ENCODE peak calls at places on chromosomes 7 and 10, in nine cellular contexts. L, P, W, M, E, T, Z, C and K are unnamed samples.

GRCh38 chr10:23826399-23826798 is 382.5 kb upstream of the KIAA1217 start:
- DNase-seq in T (no peak), W (no peak), C (no peak), L (no peak), M (no peak), Z (peak; percentile 16), P (peak; percentile 4), E (no peak), K (no peak)

GRCh38 chr7:124840435-124840834 is 74.8 kb upstream of the GPR37 start:
- DNase-seq in E (no peak), M (no peak), L (no peak), T (no peak), C (no peak), W (no peak), P (peak; percentile 6), Z (no peak), K (no peak)

GRCh38 chr10:25425776-25426175 is 251.0 kb downstream of the GPR158 start:
- DNase-seq in C (no peak), W (no peak), P (no peak), E (no peak), T (no peak), Z (no peak), L (no peak), M (no peak), K (no peak)

GRCh38 chr7:356087-356486 is 66.1 kb downstream of the FOXL3 start:
- DNase-seq in E (no peak), M (no peak), L (no peak), Z (no peak), T (no peak), W (no peak), P (no peak), C (no peak), K (no peak)

GRCh38 chr7:142717453-142717852 is 31.8 kb upstream of the PRSS1 start:
- DNase-seq in M (peak; percentile 97), P (no peak), E (no peak), L (no peak), Z (no peak), T (no peak), W (no peak), C (no peak), K (no peak)

GRCh38 chr10:126373982-126374381 is 14.3 kb downstream of the ADAM12 start:
- DNase-seq in Z (peak; percentile 45), W (no peak), E (no peak), T (no peak), C (no peak), P (peak; percentile 90), L (no peak), M (no peak), K (no peak)

GRCh38 chr10:124670849-124671248 is 73.3 kb downstream of the FAM53B start:
- DNase-seq in M (no peak), T (no peak), C (no peak), E (no peak), P (no peak), Z (no peak), W (no peak), L (no peak), K (no peak)

GRCh38 chr7:106568680-106569499 is 92.1 kb downstream of the CCDC71L start:
- DNase-seq in L (no peak), E (no peak), P (peak; percentile 93), T (no peak), Z (peak; percentile 18), W (peak; percentile 45), C (no peak), M (no peak), K (no peak)

GRCh38 chr10:77264527-77264926 is 373.1 kb downstream of the KCNMA1 start:
- DNase-seq in E (no peak), P (no peak), T (no peak), L (no peak), M (no peak), C (no peak), W (no peak), Z (no peak), K (no peak)

GRCh38 chr10:52353960-52354394 is 39.9 kb downstream of the DKK1 start:
- DNase-seq in Z (no peak), L (no peak), M (no peak), W (no peak), T (no peak), E (no peak), C (no peak), P (peak; percentile 23), K (no peak)

GRCh38 chr7:28093617-28094232 is 86.9 kb downstream of the JAZF1 start:
- DNase-seq in E (peak; percentile 16), L (peak; percentile 9), W (peak; percentile 74), C (peak; percentile 87), M (peak; percentile 68), P (peak; percentile 75), T (peak; percentile 36), Z (peak; percentile 75), K (no peak)

GRCh38 chr10:43222296-43222695 is 44.6 kb downstream of the RASGEF1A start:
- DNase-seq in M (no peak), W (no peak), Z (no peak), L (no peak), P (no peak), T (no peak), C (peak; percentile 1), E (no peak), K (peak; percentile 38)

GRCh38 chr10:80506189-80506575 is 31.5 kb upstream of the SH2D4B start:
- DNase-seq in E (no peak), T (no peak), W (peak; percentile 42), C (no peak), L (no peak), P (peak; percentile 93), Z (peak; percentile 79), M (no peak), K (no peak)